ENCODE peak calls at places on chromosomes 6 and 20, in six cellular contexts. I, V, Y, P, G and B are unnamed samples.

GRCh38 chr6:39184906-39185580 is 44.2 kb downstream of the KCNK5 start:
- DNase-seq in I (no peak), V (no peak), Y (no peak), P (no peak), G (no peak), B (no peak)

GRCh38 chr6:74717591-74717990 is 488.3 kb downstream of the COL12A1 start:
- DNase-seq in I (no peak), V (no peak), Y (no peak), P (peak), G (no peak), B (no peak)

GRCh38 chr20:49674383-49675352 is 39.0 kb downstream of the B4GALT5 start:
- DNase-seq in I (no peak), V (peak), Y (no peak), P (peak), G (no peak), B (peak)

GRCh38 chr6:163398796-163399195 is 15.7 kb upstream of the QKI start:
- DNase-seq in I (peak), V (no peak), Y (peak), P (peak), G (no peak), B (no peak)

GRCh38 chr6:46772038-46772437 is 21.2 kb upstream of the MEP1A start:
- DNase-seq in I (no peak), V (no peak), Y (no peak), P (no peak), G (no peak), B (no peak)

GRCh38 chr6:125747589-125748533 is 1.6 kb upstream of the HEY2 start:
- DNase-seq in I (peak), V (no peak), Y (no peak), P (no peak), G (no peak), B (no peak)

GRCh38 chr6:142861711-142862110 is 83.3 kb downstream of the HIVEP2 start:
- DNase-seq in I (no peak), V (no peak), Y (no peak), P (no peak), G (no peak), B (no peak)

GRCh38 chr6:151497935-151498726 is 4.3 kb downstream of the CCDC170 start:
- DNase-seq in I (no peak), V (peak), Y (no peak), P (peak), G (no peak), B (no peak)

GRCh38 chr20:60365882-60366281 is 407.7 kb downstream of the CDH26 start:
- DNase-seq in I (no peak), V (no peak), Y (peak), P (no peak), G (no peak), B (no peak)

GRCh38 chr6:41638801-41639555 is 710 bp downstream of the MDFI start:
- DNase-seq in I (no peak), V (no peak), Y (no peak), P (no peak), G (no peak), B (no peak)

GRCh38 chr6:99993533-99994251 is at the start of gene MCHR2:
- DNase-seq in I (no peak), V (no peak), Y (no peak), P (no peak), G (no peak), B (no peak)

GRCh38 chr6:144178323-144178722 is 28.0 kb downstream of the STX11 start:
- DNase-seq in I (no peak), V (no peak), Y (no peak), P (no peak), G (no peak), B (no peak)

GRCh38 chr6:144173971-144174370 is 23.7 kb downstream of the STX11 start:
- DNase-seq in I (no peak), V (no peak), Y (no peak), P (no peak), G (no peak), B (no peak)

GRCh38 chr6:144179817-144180216 is 29.5 kb downstream of the STX11 start:
- DNase-seq in I (no peak), V (no peak), Y (no peak), P (no peak), G (no peak), B (no peak)

GRCh38 chr6:144179237-144179636 is 28.9 kb downstream of the STX11 start:
- DNase-seq in I (no peak), V (no peak), Y (no peak), P (no peak), G (no peak), B (no peak)

GRCh38 chr6:144176043-144176442 is 25.7 kb downstream of the STX11 start:
- DNase-seq in I (no peak), V (no peak), Y (no peak), P (no peak), G (no peak), B (no peak)
- H3K4me3 ChIP-seq in I (no peak), V (no peak), Y (no peak), P (no peak), G (no peak), B (no peak)

GRCh38 chr6:167119680-167120556 is 3.0 kb upstream of the CCR6 start:
- DNase-seq in I (no peak), V (no peak), Y (no peak), P (no peak), G (no peak), B (no peak)

GRCh38 chr6:167122827-167123657 is at the start of gene CCR6:
- DNase-seq in I (no peak), V (no peak), Y (no peak), P (no peak), G (no peak), B (no peak)

GRCh38 chr6:167120557-167121030 is 2.3 kb upstream of the CCR6 start:
- DNase-seq in I (no peak), V (no peak), Y (no peak), P (no peak), G (no peak), B (no peak)

GRCh38 chr6:167122041-167122826 is 662 bp upstream of the CCR6 start:
- DNase-seq in I (no peak), V (no peak), Y (no peak), P (no peak), G (no peak), B (no peak)

DNA sequence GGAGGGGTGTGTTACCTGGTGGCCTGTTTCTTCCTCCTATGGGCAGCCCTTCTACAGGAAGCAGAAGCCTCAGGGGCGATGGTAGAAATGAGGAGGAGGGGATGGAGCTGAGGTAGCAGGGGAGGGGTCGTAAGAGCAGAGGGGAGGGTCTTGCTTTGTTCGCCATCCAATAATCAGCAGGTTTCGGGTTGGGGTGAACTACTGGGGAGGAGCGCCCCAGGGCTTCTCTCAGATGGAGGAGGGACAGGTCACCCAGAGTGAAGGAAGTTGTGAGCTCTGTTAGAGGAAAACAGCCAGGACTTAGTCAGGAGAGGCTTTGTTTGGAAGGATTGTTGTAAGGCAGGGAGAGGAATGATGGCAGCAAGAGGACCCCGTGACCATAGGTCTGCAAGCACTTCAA is 1.4 kb upstream of the CCR6 start:
- DNase-seq in I (no peak), V (no peak), Y (no peak), P (no peak), G (no peak), B (no peak)
- H3K4me3 ChIP-seq in I (no peak), V (no peak), Y (no peak), P (no peak), G (no peak), B (no peak)

DNA sequence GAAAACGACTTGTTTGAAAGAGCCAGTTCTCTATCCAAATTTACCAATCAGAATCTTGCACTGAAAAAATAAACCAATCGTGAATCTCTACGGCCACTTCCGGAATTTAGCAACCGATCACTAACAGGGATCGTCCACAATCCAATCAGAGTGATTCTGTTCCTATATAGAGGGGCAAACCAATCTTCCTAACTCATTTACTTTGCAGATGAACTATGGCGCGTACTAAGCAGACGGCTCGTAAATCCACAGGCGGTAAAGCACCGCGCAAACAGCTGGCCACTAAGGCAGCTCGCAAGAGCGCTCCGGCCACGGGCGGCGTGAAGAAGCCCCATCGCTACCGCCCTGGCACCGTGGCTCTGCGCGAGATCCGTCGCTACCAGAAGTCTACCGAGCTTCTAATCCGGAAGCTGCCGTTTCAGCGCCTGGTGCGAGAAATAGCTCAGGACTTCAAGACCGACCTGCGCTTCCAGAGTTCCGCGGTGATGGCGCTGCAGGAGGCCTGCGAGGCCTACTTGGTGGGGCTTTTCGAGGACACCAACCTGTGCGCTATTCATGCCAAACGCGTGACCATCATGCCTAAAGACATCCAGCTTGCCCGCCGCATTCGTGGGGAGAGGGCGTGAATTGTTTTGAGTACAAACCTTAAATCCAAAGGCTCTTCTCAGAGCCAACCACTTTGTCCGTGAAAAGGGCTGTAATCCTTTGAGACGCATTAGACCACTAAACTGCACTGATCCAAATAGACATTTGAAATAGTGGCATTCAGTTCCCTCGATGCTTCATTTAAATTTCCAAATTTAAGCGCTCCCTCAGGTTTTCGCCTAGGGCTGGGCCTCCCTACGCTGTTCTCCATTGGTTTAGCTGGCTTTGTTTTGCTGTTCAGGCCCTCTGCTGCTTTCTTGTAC is 138.0 kb downstream of the HFE start:
- DNase-seq in I (no peak), V (peak), Y (no peak), P (peak), G (peak), B (peak)
- H3K4me3 ChIP-seq in I (peak), V (peak), Y (peak), P (peak), G (peak), B (peak)

GRCh38 chr20:16392346-16392745 is 180.9 kb downstream of the KIF16B start:
- DNase-seq in I (no peak), V (no peak), Y (peak), P (no peak), G (no peak), B (no peak)
- H3K4me3 ChIP-seq in I (no peak), V (no peak), Y (no peak), P (no peak), G (no peak), B (no peak)

GRCh38 chr6:149907317-149907716 is 9.4 kb upstream of the RAET1E start:
- DNase-seq in I (no peak), V (no peak), Y (no peak), P (no peak), G (no peak), B (no peak)

GRCh38 chr6:149904661-149905370 is 6.9 kb upstream of the RAET1E start:
- DNase-seq in I (no peak), V (no peak), Y (no peak), P (no peak), G (no peak), B (no peak)

GRCh38 chr6:149906405-149906804 is 8.5 kb upstream of the RAET1E start:
- DNase-seq in I (no peak), V (no peak), Y (no peak), P (no peak), G (no peak), B (no peak)

GRCh38 chr6:149905371-149905910 is 7.5 kb upstream of the RAET1E start:
- DNase-seq in I (no peak), V (no peak), Y (no peak), P (no peak), G (no peak), B (no peak)

GRCh38 chr6:149905911-149906371 is 8.0 kb upstream of the RAET1E start:
- DNase-seq in I (no peak), V (no peak), Y (no peak), P (no peak), G (no peak), B (no peak)
- H3K4me3 ChIP-seq in I (no peak), V (no peak), Y (no peak), P (no peak), G (no peak), B (no peak)